ENCODE peak calls at places on chromosomes 2 and 18, in five cellular contexts. One of them, this sample, is unnamed.

GRCh38 chr18:28045176-28045810 is 131.6 kb downstream of the CDH2 start:
- DNase-seq in trophoblast cell: no peak
- DNase-seq in mesenchymal stem cell: peak; percentile 75
- DNase-seq in H9: no peak
- DNase-seq in IMR-90: peak; percentile 86
- DNase-seq in this sample: no peak

GRCh38 chr2:114610677-114611076 is 168.2 kb downstream of the DPP10 start:
- DNase-seq in trophoblast cell: no peak
- DNase-seq in mesenchymal stem cell: no peak
- DNase-seq in H9: no peak
- DNase-seq in IMR-90: no peak
- DNase-seq in this sample: no peak

GRCh38 chr2:132276571-132276981 is 114.8 kb upstream of the ANKRD30BL start:
- DNase-seq in trophoblast cell: no peak
- DNase-seq in mesenchymal stem cell: no peak
- DNase-seq in H9: no peak
- DNase-seq in IMR-90: no peak
- DNase-seq in this sample: no peak

GRCh38 chr2:199987586-199987985 is 32.2 kb downstream of the MAIP1 start:
- DNase-seq in trophoblast cell: no peak
- DNase-seq in mesenchymal stem cell: no peak
- DNase-seq in H9: no peak
- DNase-seq in IMR-90: no peak
- DNase-seq in this sample: no peak

GRCh38 chr2:220553150-220553549 is 925.7 kb downstream of the SLC4A3 start:
- DNase-seq in trophoblast cell: no peak
- DNase-seq in mesenchymal stem cell: peak; percentile 40
- DNase-seq in H9: no peak
- DNase-seq in IMR-90: peak; percentile 59
- DNase-seq in this sample: no peak

GRCh38 chr18:37242091-37242490 is 323.5 kb downstream of the CELF4 start:
- DNase-seq in trophoblast cell: no peak
- DNase-seq in mesenchymal stem cell: no peak
- DNase-seq in H9: no peak
- DNase-seq in IMR-90: no peak
- DNase-seq in this sample: no peak

GRCh38 chr18:3012306-3012919 is 531 bp downstream of the LPIN2 start:
- DNase-seq in trophoblast cell: peak; percentile 36
- DNase-seq in mesenchymal stem cell: peak; percentile 42
- DNase-seq in H9: peak; percentile 50
- DNase-seq in IMR-90: peak; percentile 20
- DNase-seq in this sample: no peak

GRCh38 chr2:63073994-63074393 is 23.4 kb downstream of the OTX1 start:
- DNase-seq in trophoblast cell: no peak
- DNase-seq in mesenchymal stem cell: no peak
- DNase-seq in H9: no peak
- DNase-seq in IMR-90: no peak
- DNase-seq in this sample: no peak

GRCh38 chr2:232325324-232326273 is 53.0 kb upstream of the ALPP start:
- DNase-seq in trophoblast cell: peak; percentile 61
- DNase-seq in mesenchymal stem cell: peak; percentile 44
- DNase-seq in H9: peak; percentile 73
- DNase-seq in IMR-90: peak; percentile 12
- DNase-seq in this sample: peak; percentile 50

GRCh38 chr2:149579972-149580882 is 7.3 kb downstream of the MMADHC start:
- DNase-seq in trophoblast cell: no peak
- DNase-seq in mesenchymal stem cell: peak; percentile 76
- DNase-seq in H9: no peak
- DNase-seq in IMR-90: peak; percentile 63
- DNase-seq in this sample: no peak

GRCh38 chr2:20027715-20028434 is 15.4 kb upstream of the MATN3 start:
- DNase-seq in trophoblast cell: no peak
- DNase-seq in mesenchymal stem cell: peak; percentile 60
- DNase-seq in H9: no peak
- DNase-seq in IMR-90: no peak
- DNase-seq in this sample: no peak

DNA sequence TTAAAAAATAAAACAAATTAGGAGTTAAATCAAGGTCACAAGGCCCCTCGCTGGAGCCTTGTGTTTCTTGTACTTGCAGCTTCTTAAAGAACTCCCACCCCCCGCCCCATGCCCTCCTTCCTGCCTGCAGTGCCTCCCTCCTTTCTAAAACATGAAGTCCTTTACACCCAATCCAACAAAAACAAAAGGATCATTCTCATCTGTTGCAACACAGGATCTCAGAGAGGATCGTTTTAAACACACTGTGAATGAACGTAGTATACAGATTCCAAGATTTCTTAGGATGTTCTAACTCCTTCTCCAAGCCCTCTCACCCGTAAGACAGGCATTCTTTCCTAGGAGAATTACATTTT is 1.9 kb downstream of the MRO start:
- DNase-seq in trophoblast cell: no peak
- DNase-seq in mesenchymal stem cell: no peak
- DNase-seq in H9: no peak
- DNase-seq in IMR-90: peak; percentile 28
- DNase-seq in this sample: no peak
- H3K9ac ChIP-seq in trophoblast cell: no peak overlapping the region
- H3K9ac ChIP-seq in mesenchymal stem cell: peak overlapping the region; percentile 17
- H3K9ac ChIP-seq in H9: no peak overlapping the region
- H3K9ac ChIP-seq in IMR-90: no peak overlapping the region
- H3K9ac ChIP-seq in this sample: no peak overlapping the region

DNA sequence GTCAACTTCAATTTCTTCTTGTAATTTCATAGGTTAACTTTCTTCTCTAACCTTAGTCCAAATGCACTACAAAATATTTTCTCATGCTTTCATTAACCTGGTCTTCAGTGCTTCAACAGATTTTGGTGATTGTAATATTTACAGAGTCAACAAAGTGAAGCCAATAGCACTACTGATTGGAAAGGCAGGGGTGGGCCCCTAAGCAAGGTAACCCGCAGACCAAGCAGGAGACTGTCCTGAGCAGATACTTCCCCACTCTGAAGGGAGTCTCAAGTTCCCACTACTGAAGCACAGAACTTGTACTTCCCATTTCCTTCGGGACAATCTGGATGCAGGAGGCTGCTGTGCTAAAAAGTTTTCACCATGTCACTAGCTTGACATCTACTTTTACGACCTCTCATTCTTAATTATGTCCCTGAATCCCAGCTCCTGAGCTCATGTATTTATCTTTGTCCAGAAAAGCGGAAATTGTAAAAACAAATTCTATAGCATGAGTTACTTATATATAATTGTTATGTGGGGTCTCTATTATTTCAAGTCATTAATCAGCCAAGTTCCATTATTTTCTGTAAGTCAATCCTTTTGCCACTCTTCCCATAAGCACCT is 311.6 kb upstream of the REV1 start:
- DNase-seq in trophoblast cell: no peak
- DNase-seq in mesenchymal stem cell: no peak
- DNase-seq in H9: no peak
- DNase-seq in IMR-90: no peak
- DNase-seq in this sample: no peak
- H3K14ac ChIP-seq in trophoblast cell: no peak overlapping the region
- H3K14ac ChIP-seq in mesenchymal stem cell: no peak overlapping the region
- H3K14ac ChIP-seq in H9: no peak overlapping the region
- H3K14ac ChIP-seq in IMR-90: peak overlapping the region; percentile 8
- H3K14ac ChIP-seq in this sample: no peak overlapping the region

DNA sequence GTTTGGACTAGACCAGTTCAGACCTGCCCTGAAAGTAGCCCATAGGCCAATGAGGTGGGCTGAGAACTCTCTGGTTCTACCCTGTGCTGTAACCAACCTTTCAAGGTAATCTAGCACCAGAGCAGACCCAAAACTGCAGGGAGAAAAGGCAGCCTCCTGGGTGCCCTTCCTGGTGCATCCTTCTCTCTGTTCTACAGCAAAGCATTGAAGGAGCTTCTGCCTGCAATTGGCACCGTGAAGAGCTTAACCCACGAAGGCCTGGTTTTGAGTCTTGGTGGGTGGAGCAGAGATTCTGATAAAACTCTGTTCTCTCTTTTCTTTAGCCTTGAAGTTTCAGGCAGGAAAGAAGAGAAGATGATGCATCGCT is 55.5 kb downstream of the LIPG start:
- DNase-seq in trophoblast cell: no peak
- DNase-seq in mesenchymal stem cell: no peak
- DNase-seq in H9: no peak
- DNase-seq in IMR-90: no peak
- DNase-seq in this sample: no peak
- H3K4me1 ChIP-seq in trophoblast cell: peaks cover 19% of the 10 kb centered on the region
- H3K4me1 ChIP-seq in mesenchymal stem cell: peaks cover 25% of the 10 kb centered on the region
- H3K4me1 ChIP-seq in H9: peaks cover 4% of the 10 kb centered on the region
- H3K4me1 ChIP-seq in IMR-90: no peaks in the 10 kb centered on the region
- H3K4me1 ChIP-seq in this sample: peaks cover 52% of the 10 kb centered on the region

DNA sequence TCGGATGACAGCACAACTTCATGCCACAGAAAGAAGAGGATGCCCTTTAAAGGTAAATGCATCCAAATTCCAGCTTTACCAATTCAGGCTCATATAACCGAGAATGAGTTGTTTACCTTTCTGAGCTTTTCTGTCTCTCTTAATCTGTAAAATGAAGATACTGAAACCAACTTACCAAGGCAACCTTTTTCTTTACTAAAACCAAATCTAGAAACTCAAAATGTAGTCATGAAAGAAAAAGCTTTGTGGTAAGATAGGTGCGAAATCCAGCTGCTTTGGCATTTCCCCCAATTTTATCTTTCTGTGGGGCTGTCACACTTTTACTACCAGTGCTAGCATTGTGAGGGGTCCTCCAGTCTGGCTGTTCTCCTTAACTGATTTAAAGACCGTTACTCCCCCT is 240.4 kb downstream of the IKZF2 start:
- DNase-seq in trophoblast cell: no peak
- DNase-seq in mesenchymal stem cell: no peak
- DNase-seq in H9: no peak
- DNase-seq in IMR-90: no peak
- DNase-seq in this sample: no peak
- H3K9ac ChIP-seq in trophoblast cell: no peak overlapping the region
- H3K9ac ChIP-seq in mesenchymal stem cell: peak overlapping the region; percentile 81
- H3K9ac ChIP-seq in H9: no peak overlapping the region
- H3K9ac ChIP-seq in IMR-90: no peak overlapping the region
- H3K9ac ChIP-seq in this sample: no peak overlapping the region

DNA sequence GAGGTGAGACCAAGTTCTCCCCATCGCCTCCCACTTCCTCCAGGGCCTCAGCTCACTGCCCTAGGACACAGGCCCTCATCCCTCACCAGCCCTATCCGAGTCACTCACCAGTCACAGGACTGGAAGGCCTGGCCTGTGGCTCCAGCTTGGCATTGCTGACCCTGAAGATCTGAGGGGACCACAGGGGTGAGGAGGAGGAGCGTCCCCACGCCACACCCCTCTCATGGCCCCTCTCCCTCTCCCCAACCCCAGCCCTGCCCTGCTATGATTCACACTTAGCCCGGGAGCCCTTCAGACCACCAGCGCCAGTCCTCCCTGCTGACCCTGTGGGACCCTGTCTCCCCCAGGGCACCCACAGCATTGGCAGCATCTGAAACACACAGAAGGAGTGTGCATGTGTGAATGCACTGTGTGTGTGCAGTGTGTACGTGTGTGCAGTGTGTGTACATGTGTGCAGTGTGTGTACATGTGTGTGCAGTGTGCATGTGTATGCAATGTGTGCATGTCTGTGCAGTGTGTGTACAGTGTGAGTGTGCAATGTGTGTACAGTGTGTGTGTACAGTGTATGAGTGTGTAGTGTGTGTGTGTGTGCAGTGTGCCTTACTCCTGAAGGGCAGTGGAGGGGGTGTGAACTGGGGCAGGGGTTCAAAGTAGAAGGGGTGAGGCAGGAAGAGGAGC is 29.4 kb upstream of the ANKRD62 start:
- DNase-seq in trophoblast cell: no peak
- DNase-seq in mesenchymal stem cell: no peak
- DNase-seq in H9: no peak
- DNase-seq in IMR-90: no peak
- DNase-seq in this sample: no peak
- H3K14ac ChIP-seq in trophoblast cell: no peak overlapping the region
- H3K14ac ChIP-seq in mesenchymal stem cell: no peak overlapping the region
- H3K14ac ChIP-seq in H9: no peak overlapping the region
- H3K14ac ChIP-seq in IMR-90: no peak overlapping the region
- H3K14ac ChIP-seq in this sample: peak overlapping the region; percentile 65

GRCh38 chr18:22191346-22191710 is 21.9 kb downstream of the GATA6 start:
- DNase-seq in trophoblast cell: no peak
- DNase-seq in mesenchymal stem cell: no peak
- DNase-seq in H9: no peak
- DNase-seq in IMR-90: no peak
- DNase-seq in this sample: no peak

GRCh38 chr18:22188551-22189267 is 19.3 kb downstream of the GATA6 start:
- DNase-seq in trophoblast cell: no peak
- DNase-seq in mesenchymal stem cell: no peak
- DNase-seq in H9: no peak
- DNase-seq in IMR-90: no peak
- DNase-seq in this sample: no peak

GRCh38 chr18:22186484-22186971 is 17.1 kb downstream of the GATA6 start:
- DNase-seq in trophoblast cell: peak; percentile 70
- DNase-seq in mesenchymal stem cell: no peak
- DNase-seq in H9: no peak
- DNase-seq in IMR-90: no peak
- DNase-seq in this sample: no peak

GRCh38 chr18:22191986-22192385 is 22.6 kb downstream of the GATA6 start:
- DNase-seq in trophoblast cell: no peak
- DNase-seq in mesenchymal stem cell: no peak
- DNase-seq in H9: no peak
- DNase-seq in IMR-90: no peak
- DNase-seq in this sample: no peak

DNA sequence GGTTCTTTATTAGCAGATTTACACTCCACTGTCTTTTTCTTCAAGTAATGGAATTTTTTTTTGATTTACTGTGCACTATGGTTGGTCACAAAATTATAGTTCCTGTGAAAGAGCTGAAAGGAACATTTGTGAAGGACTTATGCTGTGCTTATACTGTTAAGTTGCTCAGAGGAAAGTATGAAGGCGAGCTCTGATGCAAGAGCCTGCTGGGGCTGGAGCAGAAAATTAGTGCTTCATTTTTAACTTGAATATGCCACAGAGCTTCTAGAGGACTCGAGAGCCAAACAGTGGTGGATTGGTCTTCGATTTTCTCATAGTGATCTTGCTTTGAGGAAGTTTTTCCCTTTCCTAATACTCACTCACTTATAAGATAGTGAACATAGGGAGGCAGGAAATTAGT is 20.0 kb downstream of the GATA6 start:
- DNase-seq in trophoblast cell: no peak
- DNase-seq in mesenchymal stem cell: peak; percentile 46
- DNase-seq in H9: no peak
- DNase-seq in IMR-90: no peak
- DNase-seq in this sample: no peak
- H3K4me1 ChIP-seq in trophoblast cell: peaks cover 10% of the 10 kb centered on the region
- H3K4me1 ChIP-seq in mesenchymal stem cell: peaks cover 11% of the 10 kb centered on the region
- H3K4me1 ChIP-seq in H9: no peaks in the 10 kb centered on the region
- H3K4me1 ChIP-seq in IMR-90: peaks cover 13% of the 10 kb centered on the region
- H3K4me1 ChIP-seq in this sample: peaks cover 2% of the 10 kb centered on the region